ENCODE peak calls at places on chromosomes 2 and 18, in seven cellular contexts. I is lower lobe of right lung, R is pancreas, G is neural progenitor cell, A is upper lobe of right lung, X is left ventricle myocardium inferior, K is psoas muscle. T is an unnamed sample.

GRCh38 chr2:7900593-7900992 is 781.3 kb upstream of the ID2 start:
- DNase-seq in A (no peak), X (no peak), R (peak), K (no peak), I (no peak), G (no peak), T (no peak)

GRCh38 chr2:130158631-130159030 is 13.7 kb upstream of the CCDC74B start:
- DNase-seq in G (no peak), A (no peak), R (no peak), X (no peak), K (no peak), I (no peak), T (no peak)

GRCh38 chr18:79749251-79750191 is 48.2 kb upstream of the KCNG2 start:
- DNase-seq in I (no peak), G (no peak), R (no peak), X (no peak), A (peak), K (no peak), T (no peak)

GRCh38 chr2:165961818-165962217 is 8.2 kb upstream of the TTC21B start:
- DNase-seq in K (no peak), I (no peak), A (no peak), X (no peak), R (no peak), G (no peak), T (no peak)

GRCh38 chr2:202375006-202375610 is 1.0 kb upstream of the BMPR2 start:
- DNase-seq in G (peak), I (peak), X (peak), K (peak), A (peak), R (peak), T (peak)

GRCh38 chr2:98188351-98189046 is 101.5 kb downstream of the VWA3B start:
- DNase-seq in X (no peak), A (no peak), G (no peak), K (no peak), I (no peak), R (no peak), T (no peak)

GRCh38 chr2:30048636-30049175 is 98.1 kb upstream of the YPEL5 start:
- DNase-seq in R (no peak), K (no peak), X (no peak), I (no peak), A (no peak), G (no peak), T (no peak)

GRCh38 chr2:168751104-168751768 is 51.2 kb upstream of the NOSTRIN start:
- DNase-seq in X (no peak), G (no peak), R (no peak), K (no peak), I (no peak), A (no peak), T (no peak)

GRCh38 chr2:64950226-64951160 is 38.7 kb upstream of the SLC1A4 start:
- DNase-seq in X (no peak), K (no peak), R (no peak), G (no peak), A (no peak), I (no peak), T (no peak)

GRCh38 chr2:174602741-174603140 is 5.1 kb upstream of the WIPF1 start:
- DNase-seq in A (no peak), R (no peak), G (no peak), K (no peak), X (no peak), I (no peak), T (no peak)

GRCh38 chr2:58853420-58853819 is 612.3 kb upstream of the FANCL start:
- DNase-seq in R (no peak), G (peak), A (no peak), K (no peak), X (no peak), I (no peak), T (no peak)

GRCh38 chr2:179569834-179570233 is 291.6 kb downstream of the ZNF385B start:
- DNase-seq in K (no peak), I (no peak), A (no peak), X (no peak), G (no peak), R (no peak), T (no peak)

GRCh38 chr2:26685943-26686839 is 6.3 kb upstream of the KCNK3 start:
- DNase-seq in G (peak), I (no peak), R (peak), A (no peak), X (no peak), K (no peak), T (no peak)

GRCh38 chr18:22322251-22322691 is 95.4 kb downstream of the CTAGE1 start:
- DNase-seq in R (no peak), K (peak), X (peak), I (no peak), A (no peak), G (no peak), T (no peak)
- H3K4me3 ChIP-seq in R (no peak), K (no peak), X (no peak), I (no peak), A (no peak), G (no peak), T (no peak)

GRCh38 chr2:241083091-241083415 is 19.0 kb downstream of the MTERF4 start:
- DNase-seq in R (peak), K (no peak), I (no peak), A (no peak), G (no peak), X (no peak), T (peak)
- H3K27ac ChIP-seq in R (no peak), K (no peak), I (no peak), A (no peak), G (no peak), X (no peak), T (no peak)

DNA sequence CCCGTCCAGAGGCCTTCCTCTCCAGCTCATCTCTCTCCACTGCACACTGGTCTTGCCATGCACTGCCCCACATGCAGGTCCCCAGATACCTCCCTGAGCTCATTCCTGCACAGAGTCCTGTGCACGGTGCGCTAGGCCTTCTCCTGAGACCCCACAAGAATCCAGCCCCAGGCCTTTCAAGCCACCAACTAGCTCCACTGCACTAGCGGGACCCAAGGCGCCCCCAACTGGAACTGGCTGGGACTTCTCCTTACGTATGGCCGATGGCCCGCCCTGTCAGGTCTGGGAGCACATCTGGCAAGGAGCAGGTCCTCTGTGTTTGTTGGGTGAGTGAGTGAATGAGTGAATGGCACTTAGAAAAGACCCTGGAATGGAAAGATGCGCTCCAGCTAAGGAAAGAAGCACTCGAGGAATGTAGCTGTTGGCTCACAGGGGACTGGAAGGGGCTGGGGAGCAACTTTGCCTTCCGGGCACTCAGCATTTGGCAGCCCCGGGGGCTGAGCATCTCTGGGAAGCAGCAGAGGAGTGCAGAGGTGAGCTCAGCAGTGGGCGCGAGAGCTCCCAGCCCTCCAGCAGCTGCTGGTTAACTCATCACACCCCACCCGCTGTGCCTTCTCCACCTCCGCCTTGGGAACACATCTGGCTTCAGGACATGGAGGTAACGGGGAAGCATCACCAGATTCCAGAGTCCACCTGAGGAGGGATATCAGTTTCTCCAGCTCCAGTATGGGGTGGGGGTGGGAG is 223.1 kb downstream of the GLI2 start:
- DNase-seq in I (no peak), K (no peak), X (no peak), A (no peak), R (no peak), G (peak), T (no peak)
- TF ChIP-seq CTCF in I (no peak), K (no peak), X (no peak), A (no peak), R (no peak), G (peak), T (no peak)

DNA sequence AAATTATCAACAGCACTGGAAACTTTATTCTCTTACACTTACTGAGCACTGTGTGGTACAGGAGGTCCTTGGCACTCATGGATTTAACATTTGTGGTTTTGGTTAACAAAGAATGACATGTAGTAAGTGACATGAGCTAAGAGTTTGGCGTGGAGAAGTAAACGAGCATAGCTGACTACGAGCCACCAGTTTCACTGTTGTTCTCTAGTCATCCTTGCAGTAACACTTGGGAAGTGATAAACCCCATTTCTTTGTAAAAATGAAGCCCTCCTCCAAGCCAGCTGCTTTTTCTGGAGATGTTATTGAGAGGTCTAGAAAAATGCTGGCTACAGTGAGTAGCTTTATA is 32.7 kb downstream of the QPCT start:
- DNase-seq in R (no peak), I (no peak), X (no peak), K (no peak), A (no peak), G (no peak), T (no peak)
- H3K4me3 ChIP-seq in R (no peak), I (peak), X (peak), K (peak), A (no peak), G (no peak), T (no peak)

GRCh38 chr2:62706721-62707516 is 1.4 kb downstream of the EHBP1 start:
- DNase-seq in A (no peak), I (no peak), K (no peak), R (no peak), G (peak), X (no peak), T (no peak)
- H3K27ac ChIP-seq in A (no peak), I (peak), K (peak), R (peak), G (no peak), X (peak), T (no peak)